ENCODE peak calls at places on chromosomes 3 and 15, in four cellular contexts. Q is K562, O is A549, C is IMR-90. G is an unnamed sample.

GRCh38 chr3:9226326-9226725 is 23.1 kb downstream of the SRGAP3 start:
- DNase-seq in Q (no peak), C (peak), O (no peak), G (no peak)

GRCh38 chr3:53196575-53197407 is 35.8 kb downstream of the PRKCD start:
- DNase-seq in O (no peak), Q (no peak), C (peak), G (peak)

GRCh38 chr3:123788706-123789105 is 95.4 kb downstream of the MYLK start:
- DNase-seq in Q (no peak), O (no peak), C (peak), G (no peak)

GRCh38 chr15:31338879-31339557 is 12.4 kb downstream of the KLF13 start:
- DNase-seq in C (peak), O (peak), Q (no peak), G (peak)

GRCh38 chr15:64356443-64357040 is 569 bp upstream of the CSNK1G1 start:
- DNase-seq in Q (no peak), O (peak), C (peak), G (no peak)

GRCh38 chr3:123692041-123692440 is 107.2 kb upstream of the HACD2 start:
- DNase-seq in C (peak), Q (no peak), O (no peak), G (no peak)

GRCh38 chr3:119831941-119832371 is 50.1 kb downstream of the NR1I2 start:
- DNase-seq in O (no peak), Q (no peak), C (peak), G (no peak)

GRCh38 chr15:77617507-77618285 is 15.0 kb downstream of the LINGO1 start:
- DNase-seq in O (peak), Q (no peak), C (no peak), G (no peak)

GRCh38 chr15:35810007-35810406 is 264.0 kb upstream of the DPH6 start:
- DNase-seq in O (no peak), C (no peak), Q (no peak), G (no peak)

GRCh38 chr3:126706631-126707030 is 2.6 kb downstream of the CHCHD6 start:
- DNase-seq in Q (no peak), C (no peak), O (no peak), G (no peak)

GRCh38 chr3:122100591-122101491 is 45.7 kb downstream of the CD86 start:
- DNase-seq in O (no peak), Q (no peak), C (no peak), G (no peak)

GRCh38 chr3:143826296-143826695 is 22.0 kb downstream of the SLC9A9 start:
- DNase-seq in O (no peak), C (no peak), Q (no peak), G (no peak)

GRCh38 chr15:66872394-66872793 is 170.4 kb downstream of the SMAD6 start:
- DNase-seq in C (no peak), Q (no peak), O (no peak), G (no peak)

GRCh38 chr15:96325579-96326331 is 4.7 kb upstream of the NR2F2 start:
- DNase-seq in Q (no peak), C (peak), O (no peak), G (no peak)

GRCh38 chr3:117133066-117133465 is 423.5 kb downstream of the TUSC7 start:
- DNase-seq in C (peak), Q (no peak), O (no peak), G (no peak)

GRCh38 chr3:117130222-117130621 is 420.6 kb downstream of the TUSC7 start:
- DNase-seq in Q (no peak), C (peak), O (no peak), G (no peak)

GRCh38 chr3:117128133-117128532 is 418.6 kb downstream of the TUSC7 start:
- DNase-seq in O (no peak), Q (no peak), C (peak), G (no peak)

GRCh38 chr3:117128876-117129275 is 419.3 kb downstream of the TUSC7 start:
- DNase-seq in O (no peak), C (no peak), Q (no peak), G (no peak)

GRCh38 chr3:117131259-117131658 is 421.7 kb downstream of the TUSC7 start:
- DNase-seq in Q (no peak), C (no peak), O (no peak), G (no peak)
- TF ChIP-seq ELK1 in Q (no peak), C (no peak), O (no peak), G (no peak)

DNA sequence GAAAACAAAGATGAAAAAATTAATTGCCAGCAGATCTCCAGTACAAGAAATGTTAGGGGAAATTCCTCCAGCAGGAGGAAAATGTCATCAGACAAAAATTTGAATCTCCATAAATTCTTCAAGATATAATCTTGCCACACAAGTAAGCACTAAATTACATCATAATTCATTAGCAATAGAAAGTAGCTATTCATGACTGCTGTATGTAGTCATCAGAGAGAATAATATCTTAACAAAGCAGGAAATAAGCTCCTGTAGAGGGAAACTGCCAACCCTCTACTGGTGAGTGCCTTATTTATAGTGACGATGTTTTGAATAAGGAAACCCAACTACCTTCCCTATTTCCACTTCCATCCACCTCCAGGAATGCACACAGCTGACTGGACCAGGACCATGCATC is 15.8 kb upstream of the SLC27A2 start:
- DNase-seq in C (peak), O (peak), Q (no peak), G (no peak)
- TF ChIP-seq ELK1 in C (no peak), O (no peak), Q (no peak), G (no peak)

GRCh38 chr3:63824309-63824708 is 5.2 kb downstream of the C3orf49 start:
- DNase-seq in C (peak), O (no peak), Q (no peak), G (no peak)
- TF ChIP-seq ELK1 in C (no peak), O (no peak), Q (no peak), G (no peak)

DNA sequence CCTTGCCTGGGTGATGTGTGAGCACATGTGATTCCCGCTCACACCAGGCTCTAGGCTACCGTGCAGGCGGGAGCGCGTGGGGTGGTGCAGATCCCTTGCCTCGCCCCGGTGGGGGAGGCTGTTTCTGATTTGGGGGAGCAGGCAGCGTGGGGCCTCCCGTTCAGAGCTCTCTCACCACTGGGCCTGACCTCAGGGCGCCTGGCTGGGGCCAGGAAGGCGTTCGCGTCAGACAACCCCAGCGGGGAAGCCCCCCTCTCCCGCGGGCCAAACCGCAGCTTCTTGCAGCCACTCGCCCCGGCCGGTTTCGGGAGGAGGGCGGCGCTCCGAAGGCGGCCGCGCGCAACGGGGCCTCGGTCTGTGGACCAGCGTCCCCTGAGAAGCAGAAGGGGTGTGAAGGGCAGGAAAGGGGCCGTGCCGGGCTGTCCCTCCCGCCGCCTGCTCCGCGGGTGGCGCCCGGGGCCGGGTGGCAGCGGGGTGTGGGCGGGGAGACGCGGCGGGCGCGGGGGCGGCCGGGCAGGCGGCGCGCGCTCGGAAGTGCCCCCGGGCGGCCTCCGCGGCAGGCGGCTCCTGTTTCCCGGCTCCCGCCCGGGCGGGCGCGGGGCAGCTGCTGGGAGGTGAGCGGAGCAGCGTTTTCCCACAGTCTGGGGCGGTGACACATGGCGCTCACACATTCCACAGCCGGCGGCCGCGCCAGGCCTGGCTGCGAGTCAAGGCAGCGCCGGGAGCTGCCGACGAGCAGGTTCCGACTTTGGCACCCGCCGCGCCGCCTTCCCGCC is 65.1 kb upstream of the HES1 start:
- DNase-seq in Q (peak), O (peak), C (peak), G (peak)
- TF ChIP-seq ELK1 in Q (no peak), O (no peak), C (no peak), G (no peak)

DNA sequence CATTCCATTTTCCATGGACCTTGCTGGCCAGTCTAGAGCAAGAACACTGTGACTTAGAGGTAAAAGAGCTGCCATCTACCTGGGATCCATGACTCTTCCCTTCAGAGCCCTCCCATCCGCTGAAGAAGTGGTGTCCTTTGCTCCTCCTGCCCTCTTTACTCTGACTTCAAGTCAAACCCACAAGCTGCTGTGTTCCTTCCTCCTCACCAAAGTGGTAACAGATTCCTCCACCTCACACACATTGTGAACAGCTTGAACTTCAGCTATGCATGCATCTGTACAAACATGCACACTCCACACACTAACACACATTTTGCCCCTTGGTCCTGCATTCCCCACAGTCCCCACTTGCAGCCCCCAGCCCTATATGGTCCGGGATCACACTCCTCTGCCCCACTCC is 990 bp downstream of the IQCF5 start:
- DNase-seq in Q (no peak), C (no peak), O (no peak), G (no peak)
- TF ChIP-seq ELK1 in Q (no peak), C (no peak), O (no peak), G (no peak)

DNA sequence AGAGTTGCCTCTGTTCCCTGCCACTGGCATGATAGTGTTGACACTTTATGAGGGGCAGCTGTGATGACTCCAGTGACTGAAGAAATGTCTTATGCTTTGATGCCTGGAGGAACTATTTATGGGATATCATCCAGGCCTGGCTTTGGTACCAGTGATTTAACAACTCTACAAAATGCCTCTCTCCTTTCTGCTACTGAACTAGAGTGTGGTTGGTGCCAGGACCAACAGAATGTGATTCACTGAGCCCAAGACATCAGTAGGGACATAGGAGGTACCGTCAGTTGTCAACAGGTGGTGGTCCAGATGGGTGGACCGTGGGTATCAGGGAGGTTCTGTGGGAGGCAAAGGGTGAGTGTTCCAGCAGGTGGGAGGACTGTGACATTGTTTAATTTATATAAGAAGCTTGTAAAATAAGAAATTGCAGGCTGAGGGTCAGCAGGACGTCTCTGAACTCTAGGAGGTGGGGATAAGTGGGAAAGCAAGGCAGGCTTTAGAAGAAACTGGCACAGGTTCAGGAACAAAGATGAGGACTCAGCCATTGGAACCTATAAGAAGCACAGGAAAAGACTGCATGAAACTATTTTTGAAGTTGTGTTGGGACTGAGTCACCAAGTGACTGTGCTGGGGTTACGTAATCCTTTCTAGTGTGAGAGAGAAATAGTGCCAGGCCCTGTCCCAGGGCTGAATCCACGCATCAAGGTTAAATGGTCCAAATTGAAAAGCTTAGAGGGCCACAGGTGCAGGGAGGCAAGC is 28.5 kb upstream of the SLC7A14 start:
- DNase-seq in Q (no peak), C (peak), O (peak), G (no peak)
- TF ChIP-seq ELK1 in Q (no peak), C (no peak), O (no peak), G (no peak)

GRCh38 chr3:140014831-140015495 is 80.0 kb downstream of the CLSTN2 start:
- DNase-seq in Q (no peak), O (no peak), C (no peak), G (no peak)
- TF ChIP-seq ELK1 in Q (no peak), O (no peak), C (no peak), G (no peak)

DNA sequence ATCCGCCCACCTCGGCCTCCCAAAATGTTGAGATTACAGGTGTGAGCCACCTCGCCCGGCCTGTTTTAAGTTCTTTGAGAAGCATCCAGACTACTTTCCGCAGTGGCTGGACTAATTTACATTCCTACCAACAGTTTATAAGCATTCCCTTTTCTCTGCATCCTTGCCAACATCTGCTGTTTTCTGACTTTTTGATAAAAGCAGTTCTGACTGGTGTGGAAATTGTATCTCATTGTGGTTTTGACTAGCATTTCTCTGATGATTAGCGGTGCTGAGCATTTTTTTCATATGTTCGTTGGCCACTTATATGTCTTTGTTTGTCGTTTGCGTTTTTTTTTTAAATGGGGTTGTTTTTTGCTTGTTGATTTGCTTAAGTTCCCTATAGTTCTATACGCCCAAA is 208.4 kb upstream of the DPPA4 start:
- DNase-seq in C (no peak), Q (no peak), O (no peak), G (no peak)
- TF ChIP-seq ELK1 in C (no peak), Q (no peak), O (no peak), G (no peak)

DNA sequence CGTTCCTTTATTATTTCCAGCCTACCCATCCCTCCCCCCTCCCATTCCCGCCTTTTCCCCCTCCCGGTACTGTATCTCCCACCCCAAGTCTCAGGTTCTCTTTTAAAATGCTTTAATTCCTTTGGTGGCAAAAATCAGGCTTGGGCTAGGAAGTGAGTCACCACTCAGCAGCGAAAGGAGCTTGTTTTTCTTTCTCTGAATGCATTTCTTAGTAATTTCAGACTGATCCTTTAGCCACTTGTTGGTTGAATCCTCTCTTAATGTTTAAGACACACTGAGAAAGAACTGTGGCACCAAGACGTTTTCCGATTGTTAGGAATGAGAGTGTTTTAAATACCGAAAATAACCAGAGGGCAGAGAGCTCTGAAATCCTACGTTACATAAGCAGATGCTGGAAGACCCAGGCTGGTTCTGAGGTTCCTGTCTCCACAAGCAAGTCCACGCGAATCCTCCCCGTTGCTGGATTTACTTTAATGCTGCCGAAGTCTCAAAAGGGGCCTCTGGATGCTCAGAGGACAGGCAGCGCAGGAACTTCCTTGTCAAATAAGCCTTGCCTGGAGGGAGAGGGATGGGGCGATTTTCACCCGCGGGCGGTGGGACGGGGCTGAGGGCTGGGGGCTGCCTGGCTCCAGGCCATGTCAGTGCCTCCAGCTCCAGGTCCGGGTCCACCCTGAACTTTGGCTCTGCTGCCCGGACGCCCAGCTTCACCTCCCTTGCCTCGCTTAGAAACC is 848 bp upstream of the COL8A1 start:
- DNase-seq in Q (no peak), O (no peak), C (peak), G (no peak)
- TF ChIP-seq ELK1 in Q (no peak), O (no peak), C (no peak), G (no peak)

G was measured in GM12878.